ENCODE peak calls at places on chromosome 18, in eight cellular contexts. R is Calu3; F is stimulated activated naive B cell treated with anti-CD40 and anti-IgM and Interleukin-4, amounts not matched to agents 10 μg/mL and 1 μg/mL and 100 μg/mL, for 72 hours; Z is HEK293T; V is stimulated activated CD8-positive, alpha-beta memory T cell treated with anti-CD3 and anti-CD28 coated beads, Interleukin-2, amount 100 ng/mL, for 1 hour; J is C1 segment of cervical spinal cord; K is CD4-positive, CD25-positive, alpha-beta regulatory T cell; N is NCI-H1092. B is an unnamed sample.

GRCh38 chr18:50131591-50131990 is 63.4 kb downstream of the MYO5B start:
- DNase-seq in R (no peak), F (peak; percentile 13), Z (no peak), V (no peak), J (no peak), K (no peak), N (no peak), B (peak; percentile 19)

GRCh38 chr18:65725421-65726050 is 25.3 kb upstream of the CDH7 start:
- DNase-seq in R (peak; percentile 69), F (no peak), Z (peak; percentile 6), V (no peak), J (no peak), K (no peak), N (peak; percentile 45), B (no peak)

GRCh38 chr18:5276947-5277346 is 18.6 kb downstream of the ZBTB14 start:
- DNase-seq in R (no peak), F (no peak), Z (no peak), V (no peak), J (no peak), K (no peak), N (no peak), B (no peak)

GRCh38 chr18:34531110-34531509 is 179.0 kb upstream of the DTNA start:
- DNase-seq in R (no peak), F (no peak), Z (no peak), V (no peak), J (no peak), K (no peak), N (no peak), B (no peak)

GRCh38 chr18:21740474-21740723 is 193 bp upstream of the MIB1 start:
- DNase-seq in R (peak; percentile 99), F (peak; percentile 97), Z (peak; percentile 98), V (peak; percentile 97), J (no peak), K (peak; percentile 98), N (no peak), B (peak; percentile 96)

GRCh38 chr18:12645751-12646203 is 12.1 kb downstream of the SPIRE1 start:
- DNase-seq in R (peak; percentile 57), F (no peak), Z (no peak), V (no peak), J (no peak), K (no peak), N (no peak), B (no peak)

GRCh38 chr18:7202119-7202680 is 28.7 kb upstream of the LRRC30 start:
- DNase-seq in R (no peak), F (no peak), Z (no peak), V (no peak), J (no peak), K (no peak), N (peak; percentile 24), B (no peak)

GRCh38 chr18:75070625-75071483 is 138.1 kb downstream of the PTGR3 start:
- DNase-seq in R (peak; percentile 7), F (peak; percentile 67), Z (no peak), V (peak; percentile 29), J (no peak), K (peak; percentile 51), N (peak; percentile 23), B (peak; percentile 76)

GRCh38 chr18:805008-805754 is 6.9 kb downstream of the YES1 start:
- DNase-seq in R (no peak), F (no peak), Z (no peak), V (no peak), J (no peak), K (no peak), N (no peak), B (peak; percentile 38)

GRCh38 chr18:49162226-49162848 is 211.6 kb upstream of the SMAD7 start:
- DNase-seq in R (no peak), F (no peak), Z (no peak), V (no peak), J (no peak), K (no peak), N (no peak), B (peak; percentile 16)

GRCh38 chr18:59142274-59142673 is 2.6 kb downstream of the SEC11C start:
- DNase-seq in R (no peak), F (no peak), Z (no peak), V (no peak), J (no peak), K (no peak), N (no peak), B (peak; percentile 58)

GRCh38 chr18:39959839-39960238 is 1995.2 kb upstream of the PIK3C3 start:
- DNase-seq in R (no peak), F (no peak), Z (no peak), V (no peak), J (no peak), K (no peak), N (no peak), B (no peak)

GRCh38 chr18:12308386-12309100 is 502 bp downstream of the TUBB6 start:
- DNase-seq in R (peak; percentile 64), F (peak; percentile 64), Z (peak; percentile 47), V (no peak), J (no peak), K (no peak), N (no peak), B (peak; percentile 87)

GRCh38 chr18:57627488-57627887 is 5.9 kb upstream of the NARS1 start:
- DNase-seq in R (no peak), F (no peak), Z (no peak), V (no peak), J (no peak), K (no peak), N (no peak), B (no peak)

GRCh38 chr18:37483984-37484892 is 81.4 kb downstream of the CELF4 start:
- DNase-seq in R (no peak), F (no peak), Z (no peak), V (no peak), J (no peak), K (no peak), N (no peak), B (no peak)

GRCh38 chr18:28794459-28795245 is 617.7 kb upstream of the CDH2 start:
- DNase-seq in R (no peak), F (no peak), Z (no peak), V (no peak), J (no peak), K (no peak), N (no peak), B (no peak)

GRCh38 chr18:13051159-13051558 is 60.0 kb downstream of the CEP192 start:
- DNase-seq in R (no peak), F (no peak), Z (no peak), V (no peak), J (no peak), K (no peak), N (no peak), B (no peak)

GRCh38 chr18:44935455-44935854 is 254.8 kb downstream of the SETBP1 start:
- DNase-seq in R (no peak), F (no peak), Z (no peak), V (no peak), J (no peak), K (no peak), N (no peak), B (no peak)

GRCh38 chr18:57803119-57803969 is at the start of gene ATP8B1:
- DNase-seq in R (peak; percentile 99), F (peak; percentile 24), Z (peak; percentile 42), V (no peak), J (no peak), K (no peak), N (peak; percentile 55), B (peak; percentile 65)

GRCh38 chr18:6652098-6652497 is 77.4 kb upstream of the ARHGAP28 start:
- DNase-seq in R (no peak), F (no peak), Z (no peak), V (no peak), J (no peak), K (no peak), N (no peak), B (no peak)

GRCh38 chr18:77106331-77106730 is 26.3 kb downstream of the MBP start:
- DNase-seq in R (no peak), F (no peak), Z (no peak), V (peak; percentile 63), J (no peak), K (peak; percentile 74), N (no peak), B (no peak)

GRCh38 chr18:71028285-71028762 is 739.5 kb downstream of the SOCS6 start:
- DNase-seq in R (no peak), F (no peak), Z (no peak), V (no peak), J (no peak), K (no peak), N (no peak), B (no peak)

GRCh38 chr18:36187138-36187825 is at the start of gene MOCOS:
- DNase-seq in R (peak; percentile 95), F (peak; percentile 38), Z (peak; percentile 96), V (peak; percentile 10), J (peak; percentile 37), K (peak; percentile 34), N (peak; percentile 5), B (peak; percentile 88)

GRCh38 chr18:48022021-48022420 is 91.6 kb upstream of the SMAD2 start:
- DNase-seq in R (no peak), F (no peak), Z (no peak), V (no peak), J (no peak), K (no peak), N (no peak), B (no peak)

GRCh38 chr18:30713299-30713698 is 329.2 kb downstream of the DSC3 start:
- DNase-seq in R (no peak), F (no peak), Z (no peak), V (no peak), J (no peak), K (no peak), N (no peak), B (no peak)